ENCODE peak calls at places on chromosomes 12 and 14, in ten cellular contexts. E is frontal cortex; S is body of pancreas; D is HepG2; Q is cerebellar cortex; X is stimulated activated CD4-positive, alpha-beta T cell treated with anti-CD3 and anti-CD28 coated beads, Interleukin-1b, Interleukin-23, amount 100 ng/mL, for 1 hour; K is H1; V is stimulated activated naive B cell treated with anti-CD40 and anti-IgM and Interleukin-4, amounts not matched to agents 10 μg/mL and 1 μg/mL and 100 μg/mL, for 72 hours; T is NCI-H2081; P is CMK. F is an unnamed sample.

GRCh38 chr12:27751386-27752047 is 28.5 kb upstream of the KLHL42 start:
- DNase-seq in E (no peak), S (peak), D (no peak), Q (peak), X (no peak), K (no peak), V (no peak), T (peak), P (no peak), F (no peak)

GRCh38 chr12:87444039-87444438 is 585.2 kb downstream of the C12orf50 start:
- DNase-seq in E (no peak), S (no peak), D (no peak), Q (no peak), X (no peak), K (no peak), V (no peak), T (no peak), P (no peak), F (no peak)

GRCh38 chr14:76710093-76711010 is 50.9 kb upstream of the VASH1 start:
- DNase-seq in E (peak), S (peak), D (peak), Q (peak), X (no peak), K (peak), V (no peak), T (peak), P (peak), F (peak)

GRCh38 chr12:69096669-69097364 is 142.6 kb upstream of the CPSF6 start:
- DNase-seq in E (no peak), S (no peak), D (no peak), Q (no peak), X (no peak), K (no peak), V (no peak), T (no peak), P (no peak), F (no peak)

GRCh38 chr14:40292664-40293063 is 860.4 kb upstream of the FBXO33 start:
- DNase-seq in E (no peak), S (no peak), D (no peak), Q (no peak), X (no peak), K (no peak), V (no peak), T (no peak), P (no peak), F (no peak)

GRCh38 chr12:47549258-47549657 is 156.6 kb downstream of the RPAP3 start:
- DNase-seq in E (no peak), S (no peak), D (no peak), Q (no peak), X (no peak), K (no peak), V (no peak), T (no peak), P (no peak), F (no peak)

GRCh38 chr14:94893411-94894160 is 123.7 kb upstream of the GSC start:
- DNase-seq in E (no peak), S (no peak), D (no peak), Q (no peak), X (no peak), K (no peak), V (no peak), T (no peak), P (no peak), F (no peak)

GRCh38 chr14:72906879-72907278 is 13.0 kb upstream of the DPF3 start:
- DNase-seq in E (no peak), S (no peak), D (no peak), Q (no peak), X (no peak), K (no peak), V (no peak), T (no peak), P (no peak), F (no peak)

GRCh38 chr14:37150414-37150813 is 22.0 kb downstream of the SLC25A21 start:
- DNase-seq in E (no peak), S (no peak), D (peak), Q (peak), X (no peak), K (no peak), V (no peak), T (peak), P (no peak), F (no peak)

GRCh38 chr12:120930032-120930431 is 25.9 kb upstream of the SPPL3 start:
- DNase-seq in E (no peak), S (no peak), D (no peak), Q (no peak), X (no peak), K (no peak), V (no peak), T (no peak), P (no peak), F (no peak)

GRCh38 chr14:24630087-24630871 is 3.7 kb downstream of the GZMB start:
- DNase-seq in E (no peak), S (no peak), D (no peak), Q (no peak), X (no peak), K (no peak), V (no peak), T (no peak), P (no peak), F (no peak)

GRCh38 chr14:61260939-61261776 is 20.0 kb downstream of the TMEM30B start:
- DNase-seq in E (no peak), S (peak), D (peak), Q (no peak), X (no peak), K (no peak), V (no peak), T (no peak), P (no peak), F (no peak)

GRCh38 chr12:83827860-83828259 is 1084.7 kb downstream of the SLC6A15 start:
- DNase-seq in E (no peak), S (no peak), D (no peak), Q (no peak), X (no peak), K (peak), V (no peak), T (peak), P (no peak), F (no peak)

GRCh38 chr12:104204690-104205480 is 10.7 kb upstream of the TXNRD1 start:
- DNase-seq in E (no peak), S (no peak), D (no peak), Q (no peak), X (no peak), K (no peak), V (no peak), T (no peak), P (no peak), F (no peak)

GRCh38 chr12:132529899-132530298 is 39.9 kb downstream of the FBRSL1 start:
- DNase-seq in E (no peak), S (no peak), D (no peak), Q (no peak), X (no peak), K (no peak), V (no peak), T (no peak), P (no peak), F (no peak)

GRCh38 chr12:39872425-39872824 is 233.5 kb downstream of the SLC2A13 start:
- DNase-seq in E (no peak), S (no peak), D (no peak), Q (no peak), X (no peak), K (no peak), V (no peak), T (no peak), P (no peak), F (no peak)

GRCh38 chr14:104676130-104676693 is 13.2 kb upstream of the INF2 start:
- DNase-seq in E (no peak), S (no peak), D (no peak), Q (no peak), X (no peak), K (no peak), V (no peak), T (no peak), P (no peak), F (no peak)

GRCh38 chr14:42322486-42323284 is 716.0 kb downstream of the LRFN5 start:
- DNase-seq in E (no peak), S (no peak), D (no peak), Q (no peak), X (no peak), K (no peak), V (no peak), T (no peak), P (no peak), F (no peak)

GRCh38 chr12:55694188-55694515 is 13.6 kb downstream of the ITGA7 start:
- DNase-seq in E (no peak), S (no peak), D (no peak), Q (no peak), X (no peak), K (no peak), V (no peak), T (no peak), P (no peak), F (no peak)

GRCh38 chr12:58917699-58918334 is 2.5 kb downstream of the LRIG3 start:
- DNase-seq in E (no peak), S (no peak), D (no peak), Q (no peak), X (no peak), K (no peak), V (no peak), T (peak), P (no peak), F (no peak)

GRCh38 chr14:65444230-65444629 is 31.7 kb downstream of the FUT8 start:
- DNase-seq in E (no peak), S (no peak), D (no peak), Q (no peak), X (no peak), K (no peak), V (no peak), T (no peak), P (no peak), F (no peak)

GRCh38 chr12:121005346-121005815 is 10.9 kb downstream of the C12orf43 start:
- DNase-seq in E (no peak), S (peak), D (peak), Q (peak), X (peak), K (peak), V (peak), T (peak), P (no peak), F (no peak)

GRCh38 chr12:12819752-12820311 is 6.7 kb downstream of the DDX47 start:
- DNase-seq in E (no peak), S (no peak), D (no peak), Q (peak), X (no peak), K (no peak), V (no peak), T (no peak), P (no peak), F (no peak)

GRCh38 chr12:123912415-123913385 is 59.9 kb downstream of the CCDC92 start:
- DNase-seq in E (no peak), S (no peak), D (peak), Q (peak), X (no peak), K (no peak), V (no peak), T (peak), P (no peak), F (no peak)

GRCh38 chr12:84305144-84305543 is 607.5 kb downstream of the SLC6A15 start:
- DNase-seq in E (no peak), S (no peak), D (no peak), Q (no peak), X (no peak), K (no peak), V (no peak), T (no peak), P (no peak), F (no peak)